ENCODE peak calls at places on chromosomes 11 and 22, in six cellular contexts. One of them, this sample, is unnamed.

GRCh38 chr11:117220999-117221774 is 10.7 kb downstream of the PCSK7 start:
- DNase-seq in HTR-8/SVneo: no peak
- DNase-seq in stimulated activated CD8-positive, alpha-beta memory T cell treated with anti-CD3 and anti-CD28 coated beads, Interleukin-15, amount 100 ng/mL, for 4 hours: no peak
- DNase-seq in fibroblast of mammary gland: peak
- DNase-seq in stimulated activated CD4-positive, alpha-beta T cell treated with anti-CD3 and anti-CD28 coated beads, Interleukin-1b, Interleukin-23, amount 100 ng/mL, for 24 hours: no peak
- DNase-seq in sigmoid colon: peak
- DNase-seq in this sample: no peak

GRCh38 chr11:1538153-1538552 is 33.9 kb downstream of the DUSP8 start:
- DNase-seq in HTR-8/SVneo: no peak
- DNase-seq in stimulated activated CD8-positive, alpha-beta memory T cell treated with anti-CD3 and anti-CD28 coated beads, Interleukin-15, amount 100 ng/mL, for 4 hours: no peak
- DNase-seq in fibroblast of mammary gland: no peak
- DNase-seq in stimulated activated CD4-positive, alpha-beta T cell treated with anti-CD3 and anti-CD28 coated beads, Interleukin-1b, Interleukin-23, amount 100 ng/mL, for 24 hours: no peak
- DNase-seq in sigmoid colon: no peak
- DNase-seq in this sample: no peak

GRCh38 chr11:11391796-11392195 is 38.7 kb upstream of the CSNK2A3 start:
- DNase-seq in HTR-8/SVneo: peak
- DNase-seq in stimulated activated CD8-positive, alpha-beta memory T cell treated with anti-CD3 and anti-CD28 coated beads, Interleukin-15, amount 100 ng/mL, for 4 hours: no peak
- DNase-seq in fibroblast of mammary gland: peak
- DNase-seq in stimulated activated CD4-positive, alpha-beta T cell treated with anti-CD3 and anti-CD28 coated beads, Interleukin-1b, Interleukin-23, amount 100 ng/mL, for 24 hours: no peak
- DNase-seq in sigmoid colon: no peak
- DNase-seq in this sample: peak

GRCh38 chr11:6566704-6567370 is 36.6 kb downstream of the RRP8 start:
- DNase-seq in HTR-8/SVneo: no peak
- DNase-seq in stimulated activated CD8-positive, alpha-beta memory T cell treated with anti-CD3 and anti-CD28 coated beads, Interleukin-15, amount 100 ng/mL, for 4 hours: no peak
- DNase-seq in fibroblast of mammary gland: no peak
- DNase-seq in stimulated activated CD4-positive, alpha-beta T cell treated with anti-CD3 and anti-CD28 coated beads, Interleukin-1b, Interleukin-23, amount 100 ng/mL, for 24 hours: no peak
- DNase-seq in sigmoid colon: peak
- DNase-seq in this sample: no peak

GRCh38 chr11:97140885-97141494 is 751.2 kb downstream of the JRKL start:
- DNase-seq in HTR-8/SVneo: peak
- DNase-seq in stimulated activated CD8-positive, alpha-beta memory T cell treated with anti-CD3 and anti-CD28 coated beads, Interleukin-15, amount 100 ng/mL, for 4 hours: no peak
- DNase-seq in fibroblast of mammary gland: peak
- DNase-seq in stimulated activated CD4-positive, alpha-beta T cell treated with anti-CD3 and anti-CD28 coated beads, Interleukin-1b, Interleukin-23, amount 100 ng/mL, for 24 hours: no peak
- DNase-seq in sigmoid colon: no peak
- DNase-seq in this sample: peak

GRCh38 chr11:113796663-113797259 is 17.2 kb downstream of the CLDN25 start:
- DNase-seq in HTR-8/SVneo: peak
- DNase-seq in stimulated activated CD8-positive, alpha-beta memory T cell treated with anti-CD3 and anti-CD28 coated beads, Interleukin-15, amount 100 ng/mL, for 4 hours: no peak
- DNase-seq in fibroblast of mammary gland: peak
- DNase-seq in stimulated activated CD4-positive, alpha-beta T cell treated with anti-CD3 and anti-CD28 coated beads, Interleukin-1b, Interleukin-23, amount 100 ng/mL, for 24 hours: no peak
- DNase-seq in sigmoid colon: no peak
- DNase-seq in this sample: peak

GRCh38 chr22:39282642-39283311 is 36.6 kb downstream of the RPL3 start:
- DNase-seq in HTR-8/SVneo: peak
- DNase-seq in stimulated activated CD8-positive, alpha-beta memory T cell treated with anti-CD3 and anti-CD28 coated beads, Interleukin-15, amount 100 ng/mL, for 4 hours: no peak
- DNase-seq in fibroblast of mammary gland: no peak
- DNase-seq in stimulated activated CD4-positive, alpha-beta T cell treated with anti-CD3 and anti-CD28 coated beads, Interleukin-1b, Interleukin-23, amount 100 ng/mL, for 24 hours: no peak
- DNase-seq in sigmoid colon: no peak
- DNase-seq in this sample: no peak

GRCh38 chr22:42855211-42855610 is 1.9 kb downstream of the ARFGAP3 start:
- DNase-seq in HTR-8/SVneo: no peak
- DNase-seq in stimulated activated CD8-positive, alpha-beta memory T cell treated with anti-CD3 and anti-CD28 coated beads, Interleukin-15, amount 100 ng/mL, for 4 hours: no peak
- DNase-seq in fibroblast of mammary gland: no peak
- DNase-seq in stimulated activated CD4-positive, alpha-beta T cell treated with anti-CD3 and anti-CD28 coated beads, Interleukin-1b, Interleukin-23, amount 100 ng/mL, for 24 hours: no peak
- DNase-seq in sigmoid colon: no peak
- DNase-seq in this sample: peak

GRCh38 chr11:65538232-65538914 is 13.5 kb downstream of the SCYL1 start:
- DNase-seq in HTR-8/SVneo: no peak
- DNase-seq in stimulated activated CD8-positive, alpha-beta memory T cell treated with anti-CD3 and anti-CD28 coated beads, Interleukin-15, amount 100 ng/mL, for 4 hours: no peak
- DNase-seq in fibroblast of mammary gland: no peak
- DNase-seq in stimulated activated CD4-positive, alpha-beta T cell treated with anti-CD3 and anti-CD28 coated beads, Interleukin-1b, Interleukin-23, amount 100 ng/mL, for 24 hours: no peak
- DNase-seq in sigmoid colon: peak
- DNase-seq in this sample: no peak

GRCh38 chr22:20582171-20582511 is 74.7 kb downstream of the MED15 start:
- DNase-seq in HTR-8/SVneo: no peak
- DNase-seq in stimulated activated CD8-positive, alpha-beta memory T cell treated with anti-CD3 and anti-CD28 coated beads, Interleukin-15, amount 100 ng/mL, for 4 hours: no peak
- DNase-seq in fibroblast of mammary gland: no peak
- DNase-seq in stimulated activated CD4-positive, alpha-beta T cell treated with anti-CD3 and anti-CD28 coated beads, Interleukin-1b, Interleukin-23, amount 100 ng/mL, for 24 hours: no peak
- DNase-seq in sigmoid colon: no peak
- DNase-seq in this sample: no peak

GRCh38 chr22:39662677-39663034 is 92.1 kb downstream of the CACNA1I start:
- DNase-seq in HTR-8/SVneo: no peak
- DNase-seq in stimulated activated CD8-positive, alpha-beta memory T cell treated with anti-CD3 and anti-CD28 coated beads, Interleukin-15, amount 100 ng/mL, for 4 hours: no peak
- DNase-seq in fibroblast of mammary gland: no peak
- DNase-seq in stimulated activated CD4-positive, alpha-beta T cell treated with anti-CD3 and anti-CD28 coated beads, Interleukin-1b, Interleukin-23, amount 100 ng/mL, for 24 hours: no peak
- DNase-seq in sigmoid colon: no peak
- DNase-seq in this sample: no peak

This sample was measured in iris pigment epithelial cell.